ENCODE peak calls at places on chromosomes 4 and X, in ten cellular contexts. T is breast epithelium, J is transverse colon, Q is Peyer's patch, P is endothelial cell of umbilical vein, U is ovary, K is K562, C is H54, X is HCT116, G is tibial nerve. N is an unnamed sample.

GRCh38 chr4:90317785-90318184 is 190.6 kb downstream of the CCSER1 start:
- DNase-seq in T (no peak), J (no peak), Q (no peak), P (peak), U (no peak), K (no peak), C (peak), X (peak), G (no peak), N (no peak)

GRCh38 chr4:155832664-155833063 is 33.4 kb downstream of the ASIC5 start:
- DNase-seq in T (no peak), J (no peak), Q (no peak), P (no peak), U (no peak), K (no peak), C (no peak), X (no peak), G (no peak), N (no peak)

GRCh38 chrX:56228914-56229313 is 3.2 kb upstream of the KLF8 start:
- DNase-seq in T (no peak), J (peak), Q (no peak), P (no peak), U (no peak), K (no peak), C (no peak), X (no peak), G (no peak), N (no peak)

GRCh38 chrX:150199181-150199580 is 163.9 kb upstream of the MAMLD1 start:
- DNase-seq in T (no peak), J (no peak), Q (no peak), P (no peak), U (no peak), K (no peak), C (no peak), X (no peak), G (no peak), N (no peak)

GRCh38 chrX:10165580-10166247 is 8.9 kb downstream of the CLCN4 start:
- DNase-seq in T (no peak), J (no peak), Q (no peak), P (no peak), U (no peak), K (peak), C (no peak), X (no peak), G (no peak), N (no peak)

GRCh38 chrX:19862634-19863236 is 24.7 kb downstream of the SH3KBP1 start:
- DNase-seq in T (no peak), J (no peak), Q (no peak), P (no peak), U (no peak), K (no peak), C (no peak), X (no peak), G (no peak), N (no peak)

GRCh38 chr4:144667500-144667899 is 21.5 kb downstream of the HHIP start:
- DNase-seq in T (no peak), J (no peak), Q (no peak), P (peak), U (no peak), K (no peak), C (no peak), X (no peak), G (no peak), N (no peak)

GRCh38 chrX:53279296-53280237 is 1.8 kb downstream of the IQSEC2 start:
- DNase-seq in T (no peak), J (peak), Q (no peak), P (no peak), U (no peak), K (peak), C (no peak), X (no peak), G (no peak), N (peak)

GRCh38 chr4:1490906-1491629 is 84.8 kb upstream of the NKX1-1 start:
- DNase-seq in T (no peak), J (no peak), Q (peak), P (no peak), U (no peak), K (no peak), C (no peak), X (no peak), G (no peak), N (no peak)

GRCh38 chrX:93673869-93674271 is at the start of gene FAM133A:
- DNase-seq in T (no peak), J (no peak), Q (no peak), P (no peak), U (no peak), K (no peak), C (no peak), X (no peak), G (no peak), N (no peak)

GRCh38 chr4:148954011-148954749 is 512.0 kb upstream of the NR3C2 start:
- DNase-seq in T (no peak), J (peak), Q (no peak), P (no peak), U (no peak), K (no peak), C (no peak), X (no peak), G (no peak), N (no peak)

GRCh38 chr4:59393780-59394179 is 1806.3 kb upstream of the ADGRL3 start:
- DNase-seq in T (no peak), J (no peak), Q (no peak), P (no peak), U (no peak), K (no peak), C (no peak), X (no peak), G (no peak), N (no peak)

GRCh38 chr4:153676984-153677383 is 7.1 kb upstream of the TLR2 start:
- DNase-seq in T (no peak), J (no peak), Q (no peak), P (peak), U (no peak), K (no peak), C (peak), X (peak), G (no peak), N (no peak)

DNA sequence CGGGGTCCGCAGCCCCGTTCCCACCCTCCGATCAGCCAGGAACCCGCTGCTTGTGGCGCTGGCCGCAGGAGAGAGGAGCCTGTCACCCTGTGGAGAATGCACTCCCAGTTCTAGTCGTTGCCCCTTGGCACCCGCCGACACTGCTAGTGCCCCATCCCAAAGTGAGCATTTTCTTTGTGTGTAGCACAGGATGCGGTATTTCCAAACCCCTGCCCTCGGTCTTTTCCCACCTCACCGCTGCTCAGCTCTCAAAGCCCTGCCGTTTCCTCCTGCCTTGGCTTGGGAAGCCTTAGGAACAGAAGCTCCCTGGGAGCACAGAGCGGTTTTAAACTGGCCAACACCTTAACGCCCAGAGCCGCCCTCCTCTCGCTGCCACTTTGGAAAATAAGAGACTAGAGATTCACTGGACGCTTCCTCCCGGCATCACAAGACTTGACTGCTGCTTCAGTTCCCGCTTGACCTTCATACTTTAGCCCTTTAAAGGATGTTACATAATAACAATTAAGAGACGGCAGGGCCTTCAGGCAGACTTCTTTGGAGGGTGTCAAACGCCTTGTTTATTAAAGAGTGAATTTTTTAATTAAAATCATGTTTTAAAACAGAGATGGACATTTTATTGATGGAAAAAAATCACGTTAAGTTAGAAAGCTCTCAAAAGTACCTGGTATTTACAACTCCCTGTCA is 843 bp downstream of the CYP4V2 start:
- DNase-seq in T (peak), J (peak), Q (peak), P (peak), U (peak), K (peak), C (peak), X (no peak), G (no peak), N (peak)
- TF ChIP-seq POLR2A in T (no peak), J (peak), Q (peak), P (no peak), U (peak), K (no peak), C (no peak), X (no peak), G (no peak), N (peak)

DNA sequence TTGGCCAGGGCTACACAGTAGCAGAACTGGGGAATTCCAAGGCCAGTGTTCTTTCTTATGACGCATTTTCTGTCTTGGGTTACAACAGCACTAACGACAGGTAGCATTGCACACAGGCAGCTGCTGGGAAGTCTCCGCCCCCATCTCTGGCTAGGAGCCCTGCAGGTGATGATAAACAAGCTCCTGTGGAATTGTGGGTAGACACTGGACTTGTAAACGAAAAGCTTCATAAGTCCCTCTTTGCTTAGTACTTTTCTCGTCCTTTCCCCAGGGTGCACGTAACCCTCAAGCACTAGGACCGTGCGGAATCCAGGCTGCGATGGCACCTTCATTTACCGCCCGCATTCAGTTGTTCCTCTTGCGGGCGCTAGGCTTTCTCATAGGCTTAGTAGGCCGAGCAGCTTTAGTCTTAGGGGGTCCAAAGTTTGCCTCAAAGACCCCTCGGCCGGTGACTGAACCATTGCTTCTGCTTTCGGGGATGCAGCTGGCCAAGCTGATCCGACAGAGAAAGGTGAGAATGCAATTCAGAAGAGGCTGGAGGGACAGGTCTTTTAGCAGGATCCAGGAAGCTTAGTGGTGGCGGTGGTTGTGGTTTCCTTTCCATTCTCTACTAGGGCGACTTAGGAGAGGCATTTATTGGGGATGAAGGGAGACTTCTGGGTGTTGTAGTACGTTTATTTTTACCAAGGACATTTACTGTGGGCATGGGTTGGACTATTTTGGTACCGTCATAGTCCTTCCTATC is at the start of gene FAAH2:
- DNase-seq in T (peak), J (peak), Q (peak), P (peak), U (no peak), K (peak), C (no peak), X (peak), G (no peak), N (no peak)
- TF ChIP-seq POLR2A in T (no peak), J (peak), Q (no peak), P (no peak), U (no peak), K (no peak), C (no peak), X (peak), G (no peak), N (no peak)

GRCh38 chr4:39613093-39613656 is 25.5 kb downstream of the SMIM14 start:
- DNase-seq in T (no peak), J (no peak), Q (no peak), P (peak), U (no peak), K (no peak), C (no peak), X (no peak), G (no peak), N (no peak)

GRCh38 chr4:39606747-39607146 is 31.9 kb downstream of the SMIM14 start:
- DNase-seq in T (no peak), J (no peak), Q (no peak), P (no peak), U (no peak), K (no peak), C (no peak), X (no peak), G (no peak), N (no peak)

GRCh38 chr4:39614487-39615162 is 24.0 kb downstream of the SMIM14 start:
- DNase-seq in T (no peak), J (no peak), Q (no peak), P (peak), U (no peak), K (no peak), C (no peak), X (no peak), G (no peak), N (no peak)

GRCh38 chr4:39609454-39609911 is 29.2 kb downstream of the SMIM14 start:
- DNase-seq in T (no peak), J (no peak), Q (no peak), P (no peak), U (no peak), K (no peak), C (no peak), X (no peak), G (no peak), N (no peak)
- TF ChIP-seq POLR2A in T (no peak), J (no peak), Q (no peak), P (no peak), U (no peak), K (no peak), C (no peak), X (no peak), G (no peak), N (no peak)

GRCh38 chrX:153927936-153928760 is 2.1 kb upstream of the ARHGAP4 start:
- DNase-seq in T (peak), J (peak), Q (peak), P (peak), U (peak), K (peak), C (peak), X (peak), G (peak), N (peak)
- TF ChIP-seq POLR2A in T (no peak), J (peak), Q (peak), P (no peak), U (peak), K (peak), C (peak), X (peak), G (peak), N (no peak)

GRCh38 chr4:41567186-41567585 is 29.2 kb downstream of the LIMCH1 start:
- DNase-seq in T (no peak), J (no peak), Q (no peak), P (peak), U (no peak), K (no peak), C (no peak), X (no peak), G (no peak), N (no peak)

GRCh38 chr4:41560112-41560511 is 22.2 kb downstream of the LIMCH1 start:
- DNase-seq in T (no peak), J (no peak), Q (no peak), P (no peak), U (no peak), K (no peak), C (no peak), X (no peak), G (no peak), N (no peak)

DNA sequence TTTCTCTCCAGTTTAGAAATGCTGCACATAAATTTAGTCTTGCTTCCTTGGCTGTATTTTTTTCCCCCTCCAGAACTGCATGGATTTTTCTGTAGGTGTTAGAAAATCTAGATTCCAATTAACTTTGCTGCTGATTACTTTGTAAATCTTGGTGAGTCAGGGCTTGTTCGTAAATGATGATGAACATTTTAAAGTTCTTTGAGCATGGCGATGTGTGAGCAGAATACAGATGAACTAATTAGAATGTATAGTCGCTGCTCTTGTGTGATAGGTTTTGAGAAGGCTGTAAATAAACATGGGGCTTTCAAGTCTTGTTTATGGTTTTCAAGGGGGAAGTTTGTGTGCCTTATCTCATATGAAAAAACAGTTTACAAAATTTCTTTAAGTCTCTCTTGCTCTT is 23.3 kb downstream of the LIMCH1 start:
- DNase-seq in T (no peak), J (no peak), Q (no peak), P (no peak), U (no peak), K (no peak), C (no peak), X (no peak), G (no peak), N (no peak)
- TF ChIP-seq POLR2A in T (no peak), J (no peak), Q (no peak), P (no peak), U (no peak), K (no peak), C (no peak), X (no peak), G (no peak), N (no peak)

GRCh38 chrX:96683997-96684338 is 674 bp upstream of the DIAPH2 start:
- DNase-seq in T (no peak), J (no peak), Q (no peak), P (no peak), U (no peak), K (no peak), C (no peak), X (no peak), G (no peak), N (no peak)
- TF ChIP-seq POLR2A in T (no peak), J (no peak), Q (no peak), P (no peak), U (no peak), K (no peak), C (no peak), X (no peak), G (no peak), N (no peak)

N was measured in sigmoid colon.